ENCODE peak calls at places on chromosomes 12 and 14, in eight cellular contexts. One of them, this sample, is unnamed.
A peak's percentile ranks its signal among the peaks of the same experiment; 100 is the strongest.

GRCh38 chr12:31000751-31001150 is 72.9 kb upstream of the DDX11 start:
- DNase-seq in activated CD4-positive, alpha-beta T cell treated with anti-CD3 and anti-CD28 coated beads for 1 hour: no peak
- DNase-seq in progenitor cell of endocrine pancreas: no peak
- DNase-seq in fibroblast of pulmonary artery: peak; percentile 24
- DNase-seq in foreskin melanocyte: no peak
- DNase-seq in NCI-H2171 treated with DMSO at 0.1 percent for 48 hours: no peak
- DNase-seq in NCI-H1048: no peak
- DNase-seq in astrocyte of the cerebellum: peak; percentile 60
- DNase-seq in this sample: no peak

GRCh38 chr14:53696217-53696965 is 260.2 kb downstream of the BMP4 start:
- DNase-seq in activated CD4-positive, alpha-beta T cell treated with anti-CD3 and anti-CD28 coated beads for 1 hour: no peak
- DNase-seq in progenitor cell of endocrine pancreas: no peak
- DNase-seq in fibroblast of pulmonary artery: no peak
- DNase-seq in foreskin melanocyte: no peak
- DNase-seq in NCI-H2171 treated with DMSO at 0.1 percent for 48 hours: no peak
- DNase-seq in NCI-H1048: no peak
- DNase-seq in astrocyte of the cerebellum: no peak
- DNase-seq in this sample: no peak

GRCh38 chr12:48037267-48037915 is 33.1 kb upstream of the COL2A1 start:
- DNase-seq in activated CD4-positive, alpha-beta T cell treated with anti-CD3 and anti-CD28 coated beads for 1 hour: no peak
- DNase-seq in progenitor cell of endocrine pancreas: peak; percentile 58
- DNase-seq in fibroblast of pulmonary artery: peak; percentile 42
- DNase-seq in foreskin melanocyte: no peak
- DNase-seq in NCI-H2171 treated with DMSO at 0.1 percent for 48 hours: no peak
- DNase-seq in NCI-H1048: no peak
- DNase-seq in astrocyte of the cerebellum: peak; percentile 4
- DNase-seq in this sample: no peak

GRCh38 chr14:81313775-81314429 is 86.2 kb downstream of the STON2 start:
- DNase-seq in activated CD4-positive, alpha-beta T cell treated with anti-CD3 and anti-CD28 coated beads for 1 hour: no peak
- DNase-seq in progenitor cell of endocrine pancreas: no peak
- DNase-seq in fibroblast of pulmonary artery: no peak
- DNase-seq in foreskin melanocyte: no peak
- DNase-seq in NCI-H2171 treated with DMSO at 0.1 percent for 48 hours: no peak
- DNase-seq in NCI-H1048: no peak
- DNase-seq in astrocyte of the cerebellum: no peak
- DNase-seq in this sample: no peak

GRCh38 chr12:79776111-79776510 is 85.3 kb upstream of the PAWR start:
- DNase-seq in activated CD4-positive, alpha-beta T cell treated with anti-CD3 and anti-CD28 coated beads for 1 hour: no peak
- DNase-seq in progenitor cell of endocrine pancreas: no peak
- DNase-seq in fibroblast of pulmonary artery: peak; percentile 71
- DNase-seq in foreskin melanocyte: peak; percentile 56
- DNase-seq in NCI-H2171 treated with DMSO at 0.1 percent for 48 hours: no peak
- DNase-seq in NCI-H1048: no peak
- DNase-seq in astrocyte of the cerebellum: peak; percentile 41
- DNase-seq in this sample: peak; percentile 26

GRCh38 chr12:9794484-9795063 is 32.7 kb upstream of the KLRF1 start:
- DNase-seq in activated CD4-positive, alpha-beta T cell treated with anti-CD3 and anti-CD28 coated beads for 1 hour: no peak
- DNase-seq in progenitor cell of endocrine pancreas: no peak
- DNase-seq in fibroblast of pulmonary artery: no peak
- DNase-seq in foreskin melanocyte: no peak
- DNase-seq in NCI-H2171 treated with DMSO at 0.1 percent for 48 hours: no peak
- DNase-seq in NCI-H1048: no peak
- DNase-seq in astrocyte of the cerebellum: no peak
- DNase-seq in this sample: no peak

GRCh38 chr12:13864081-13864673 is 117.2 kb downstream of the GRIN2B start:
- DNase-seq in activated CD4-positive, alpha-beta T cell treated with anti-CD3 and anti-CD28 coated beads for 1 hour: peak; percentile 10
- DNase-seq in progenitor cell of endocrine pancreas: peak; percentile 72
- DNase-seq in fibroblast of pulmonary artery: peak; percentile 73
- DNase-seq in foreskin melanocyte: peak; percentile 45
- DNase-seq in NCI-H2171 treated with DMSO at 0.1 percent for 48 hours: peak; percentile 2
- DNase-seq in NCI-H1048: peak; percentile 59
- DNase-seq in astrocyte of the cerebellum: peak; percentile 49
- DNase-seq in this sample: peak; percentile 75

GRCh38 chr12:132717531-132718387 is 7.1 kb downstream of the PGAM5 start:
- DNase-seq in activated CD4-positive, alpha-beta T cell treated with anti-CD3 and anti-CD28 coated beads for 1 hour: no peak
- DNase-seq in progenitor cell of endocrine pancreas: no peak
- DNase-seq in fibroblast of pulmonary artery: no peak
- DNase-seq in foreskin melanocyte: no peak
- DNase-seq in NCI-H2171 treated with DMSO at 0.1 percent for 48 hours: no peak
- DNase-seq in NCI-H1048: no peak
- DNase-seq in astrocyte of the cerebellum: no peak
- DNase-seq in this sample: no peak

GRCh38 chr14:54564071-54564798 is 2.7 kb upstream of the SAMD4A start:
- DNase-seq in activated CD4-positive, alpha-beta T cell treated with anti-CD3 and anti-CD28 coated beads for 1 hour: no peak
- DNase-seq in progenitor cell of endocrine pancreas: no peak
- DNase-seq in fibroblast of pulmonary artery: peak; percentile 74
- DNase-seq in foreskin melanocyte: peak; percentile 39
- DNase-seq in NCI-H2171 treated with DMSO at 0.1 percent for 48 hours: peak; percentile 81
- DNase-seq in NCI-H1048: no peak
- DNase-seq in astrocyte of the cerebellum: peak; percentile 39
- DNase-seq in this sample: peak; percentile 50

GRCh38 chr12:27703720-27704452 is 6.7 kb upstream of the MRPS35 start:
- DNase-seq in activated CD4-positive, alpha-beta T cell treated with anti-CD3 and anti-CD28 coated beads for 1 hour: peak; percentile 37
- DNase-seq in progenitor cell of endocrine pancreas: peak; percentile 64
- DNase-seq in fibroblast of pulmonary artery: peak; percentile 95
- DNase-seq in foreskin melanocyte: peak; percentile 68
- DNase-seq in NCI-H2171 treated with DMSO at 0.1 percent for 48 hours: peak; percentile 96
- DNase-seq in NCI-H1048: peak; percentile 44
- DNase-seq in astrocyte of the cerebellum: peak; percentile 65
- DNase-seq in this sample: peak; percentile 75

GRCh38 chr14:41817626-41818025 is 210.9 kb downstream of the LRFN5 start:
- DNase-seq in activated CD4-positive, alpha-beta T cell treated with anti-CD3 and anti-CD28 coated beads for 1 hour: no peak
- DNase-seq in progenitor cell of endocrine pancreas: no peak
- DNase-seq in fibroblast of pulmonary artery: peak; percentile 8
- DNase-seq in foreskin melanocyte: no peak
- DNase-seq in NCI-H2171 treated with DMSO at 0.1 percent for 48 hours: no peak
- DNase-seq in NCI-H1048: no peak
- DNase-seq in astrocyte of the cerebellum: peak; percentile 4
- DNase-seq in this sample: no peak

GRCh38 chr12:130495156-130495555 is 157.5 kb downstream of the PIWIL1 start:
- DNase-seq in activated CD4-positive, alpha-beta T cell treated with anti-CD3 and anti-CD28 coated beads for 1 hour: no peak
- DNase-seq in progenitor cell of endocrine pancreas: no peak
- DNase-seq in fibroblast of pulmonary artery: no peak
- DNase-seq in foreskin melanocyte: no peak
- DNase-seq in NCI-H2171 treated with DMSO at 0.1 percent for 48 hours: no peak
- DNase-seq in NCI-H1048: no peak
- DNase-seq in astrocyte of the cerebellum: no peak
- DNase-seq in this sample: no peak

GRCh38 chr12:31728289-31728916 is 418 bp downstream of the AMN1 start:
- DNase-seq in activated CD4-positive, alpha-beta T cell treated with anti-CD3 and anti-CD28 coated beads for 1 hour: no peak
- DNase-seq in progenitor cell of endocrine pancreas: no peak
- DNase-seq in fibroblast of pulmonary artery: no peak
- DNase-seq in foreskin melanocyte: no peak
- DNase-seq in NCI-H2171 treated with DMSO at 0.1 percent for 48 hours: peak; percentile 72
- DNase-seq in NCI-H1048: no peak
- DNase-seq in astrocyte of the cerebellum: no peak
- DNase-seq in this sample: no peak

GRCh38 chr12:13570005-13570694 is 373.6 kb downstream of the EMP1 start:
- DNase-seq in activated CD4-positive, alpha-beta T cell treated with anti-CD3 and anti-CD28 coated beads for 1 hour: no peak
- DNase-seq in progenitor cell of endocrine pancreas: no peak
- DNase-seq in fibroblast of pulmonary artery: no peak
- DNase-seq in foreskin melanocyte: no peak
- DNase-seq in NCI-H2171 treated with DMSO at 0.1 percent for 48 hours: no peak
- DNase-seq in NCI-H1048: no peak
- DNase-seq in astrocyte of the cerebellum: no peak
- DNase-seq in this sample: no peak

GRCh38 chr12:4283512-4284255 is 10.1 kb downstream of the CCND2 start:
- DNase-seq in activated CD4-positive, alpha-beta T cell treated with anti-CD3 and anti-CD28 coated beads for 1 hour: no peak
- DNase-seq in progenitor cell of endocrine pancreas: no peak
- DNase-seq in fibroblast of pulmonary artery: no peak
- DNase-seq in foreskin melanocyte: no peak
- DNase-seq in NCI-H2171 treated with DMSO at 0.1 percent for 48 hours: no peak
- DNase-seq in NCI-H1048: no peak
- DNase-seq in astrocyte of the cerebellum: no peak
- DNase-seq in this sample: no peak

GRCh38 chr12:95836630-95837239 is 22.0 kb upstream of the SNRPF start:
- DNase-seq in activated CD4-positive, alpha-beta T cell treated with anti-CD3 and anti-CD28 coated beads for 1 hour: no peak
- DNase-seq in progenitor cell of endocrine pancreas: no peak
- DNase-seq in fibroblast of pulmonary artery: peak; percentile 27
- DNase-seq in foreskin melanocyte: no peak
- DNase-seq in NCI-H2171 treated with DMSO at 0.1 percent for 48 hours: no peak
- DNase-seq in NCI-H1048: no peak
- DNase-seq in astrocyte of the cerebellum: peak; percentile 74
- DNase-seq in this sample: no peak

GRCh38 chr14:33331176-33331949 is 392.7 kb downstream of the NPAS3 start:
- DNase-seq in activated CD4-positive, alpha-beta T cell treated with anti-CD3 and anti-CD28 coated beads for 1 hour: no peak
- DNase-seq in progenitor cell of endocrine pancreas: no peak
- DNase-seq in fibroblast of pulmonary artery: no peak
- DNase-seq in foreskin melanocyte: no peak
- DNase-seq in NCI-H2171 treated with DMSO at 0.1 percent for 48 hours: no peak
- DNase-seq in NCI-H1048: no peak
- DNase-seq in astrocyte of the cerebellum: no peak
- DNase-seq in this sample: no peak

GRCh38 chr12:65614259-65614658 is 210.0 kb upstream of the HMGA2 start:
- DNase-seq in activated CD4-positive, alpha-beta T cell treated with anti-CD3 and anti-CD28 coated beads for 1 hour: no peak
- DNase-seq in progenitor cell of endocrine pancreas: no peak
- DNase-seq in fibroblast of pulmonary artery: no peak
- DNase-seq in foreskin melanocyte: no peak
- DNase-seq in NCI-H2171 treated with DMSO at 0.1 percent for 48 hours: no peak
- DNase-seq in NCI-H1048: no peak
- DNase-seq in astrocyte of the cerebellum: no peak
- DNase-seq in this sample: no peak

GRCh38 chr14:76514599-76514998 is 138.7 kb downstream of the ESRRB start:
- DNase-seq in activated CD4-positive, alpha-beta T cell treated with anti-CD3 and anti-CD28 coated beads for 1 hour: no peak
- DNase-seq in progenitor cell of endocrine pancreas: no peak
- DNase-seq in fibroblast of pulmonary artery: peak; percentile 16
- DNase-seq in foreskin melanocyte: no peak
- DNase-seq in NCI-H2171 treated with DMSO at 0.1 percent for 48 hours: no peak
- DNase-seq in NCI-H1048: no peak
- DNase-seq in astrocyte of the cerebellum: no peak
- DNase-seq in this sample: no peak

GRCh38 chr14:54686219-54686870 is 119.4 kb downstream of the SAMD4A start:
- DNase-seq in activated CD4-positive, alpha-beta T cell treated with anti-CD3 and anti-CD28 coated beads for 1 hour: no peak
- DNase-seq in progenitor cell of endocrine pancreas: no peak
- DNase-seq in fibroblast of pulmonary artery: peak; percentile 95
- DNase-seq in foreskin melanocyte: peak; percentile 89
- DNase-seq in NCI-H2171 treated with DMSO at 0.1 percent for 48 hours: no peak
- DNase-seq in NCI-H1048: no peak
- DNase-seq in astrocyte of the cerebellum: peak; percentile 72
- DNase-seq in this sample: peak; percentile 86

GRCh38 chr12:127548123-127548553 is 718.8 kb upstream of the TMEM132C start:
- DNase-seq in activated CD4-positive, alpha-beta T cell treated with anti-CD3 and anti-CD28 coated beads for 1 hour: no peak
- DNase-seq in progenitor cell of endocrine pancreas: no peak
- DNase-seq in fibroblast of pulmonary artery: no peak
- DNase-seq in foreskin melanocyte: no peak
- DNase-seq in NCI-H2171 treated with DMSO at 0.1 percent for 48 hours: no peak
- DNase-seq in NCI-H1048: no peak
- DNase-seq in astrocyte of the cerebellum: peak; percentile 28
- DNase-seq in this sample: peak; percentile 82

GRCh38 chr12:59403259-59403932 is 192.4 kb upstream of the SLC16A7 start:
- DNase-seq in activated CD4-positive, alpha-beta T cell treated with anti-CD3 and anti-CD28 coated beads for 1 hour: no peak
- DNase-seq in progenitor cell of endocrine pancreas: peak; percentile 18
- DNase-seq in fibroblast of pulmonary artery: peak; percentile 80
- DNase-seq in foreskin melanocyte: peak; percentile 60
- DNase-seq in NCI-H2171 treated with DMSO at 0.1 percent for 48 hours: peak; percentile 62
- DNase-seq in NCI-H1048: peak; percentile 16
- DNase-seq in astrocyte of the cerebellum: peak; percentile 51
- DNase-seq in this sample: peak; percentile 83

GRCh38 chr12:115597157-115597712 is 680.3 kb downstream of the MED13L start:
- DNase-seq in activated CD4-positive, alpha-beta T cell treated with anti-CD3 and anti-CD28 coated beads for 1 hour: no peak
- DNase-seq in progenitor cell of endocrine pancreas: no peak
- DNase-seq in fibroblast of pulmonary artery: peak; percentile 33
- DNase-seq in foreskin melanocyte: no peak
- DNase-seq in NCI-H2171 treated with DMSO at 0.1 percent for 48 hours: no peak
- DNase-seq in NCI-H1048: no peak
- DNase-seq in astrocyte of the cerebellum: peak; percentile 22
- DNase-seq in this sample: no peak

GRCh38 chr12:78963439-78964222 is 99.1 kb downstream of the SYT1 start:
- DNase-seq in activated CD4-positive, alpha-beta T cell treated with anti-CD3 and anti-CD28 coated beads for 1 hour: no peak
- DNase-seq in progenitor cell of endocrine pancreas: no peak
- DNase-seq in fibroblast of pulmonary artery: peak; percentile 24
- DNase-seq in foreskin melanocyte: peak; percentile 55
- DNase-seq in NCI-H2171 treated with DMSO at 0.1 percent for 48 hours: no peak
- DNase-seq in NCI-H1048: no peak
- DNase-seq in astrocyte of the cerebellum: no peak
- DNase-seq in this sample: peak; percentile 72

GRCh38 chr14:49512147-49512551 is 74.0 kb downstream of the RPS29 start:
- DNase-seq in activated CD4-positive, alpha-beta T cell treated with anti-CD3 and anti-CD28 coated beads for 1 hour: no peak
- DNase-seq in progenitor cell of endocrine pancreas: no peak
- DNase-seq in fibroblast of pulmonary artery: peak; percentile 71
- DNase-seq in foreskin melanocyte: no peak
- DNase-seq in NCI-H2171 treated with DMSO at 0.1 percent for 48 hours: no peak
- DNase-seq in NCI-H1048: no peak
- DNase-seq in astrocyte of the cerebellum: peak; percentile 16
- DNase-seq in this sample: peak; percentile 38

GRCh38 chr12:67786086-67786485 is 137.5 kb downstream of the DYRK2 start:
- DNase-seq in activated CD4-positive, alpha-beta T cell treated with anti-CD3 and anti-CD28 coated beads for 1 hour: no peak
- DNase-seq in progenitor cell of endocrine pancreas: no peak
- DNase-seq in fibroblast of pulmonary artery: no peak
- DNase-seq in foreskin melanocyte: no peak
- DNase-seq in NCI-H2171 treated with DMSO at 0.1 percent for 48 hours: no peak
- DNase-seq in NCI-H1048: no peak
- DNase-seq in astrocyte of the cerebellum: no peak
- DNase-seq in this sample: peak; percentile 80

GRCh38 chr12:13390381-13390856 is 193.9 kb downstream of the EMP1 start:
- DNase-seq in activated CD4-positive, alpha-beta T cell treated with anti-CD3 and anti-CD28 coated beads for 1 hour: no peak
- DNase-seq in progenitor cell of endocrine pancreas: peak; percentile 8
- DNase-seq in fibroblast of pulmonary artery: peak; percentile 33
- DNase-seq in foreskin melanocyte: no peak
- DNase-seq in NCI-H2171 treated with DMSO at 0.1 percent for 48 hours: peak; percentile 58
- DNase-seq in NCI-H1048: no peak
- DNase-seq in astrocyte of the cerebellum: peak; percentile 62
- DNase-seq in this sample: peak; percentile 93